ENCODE peak calls at places on chromosome 10, in four cellular contexts. B is suprapubic skin, F is transverse colon, V is ovary. G is an unnamed sample.

GRCh38 chr10:89224697-89225443 is 17.8 kb upstream of the CH25H start:
- DNase-seq in B (no peak), F (no peak), V (no peak), G (peak)

GRCh38 chr10:90769946-90770841 is 87.6 kb downstream of the HTR7 start:
- DNase-seq in B (no peak), F (no peak), V (no peak), G (no peak)

GRCh38 chr10:96263173-96263572 is 8.2 kb downstream of the BLNK start:
- DNase-seq in B (no peak), F (no peak), V (no peak), G (no peak)

GRCh38 chr10:93221171-93221496 is 147.4 kb downstream of the CYP26A1 start:
- DNase-seq in B (no peak), F (no peak), V (no peak), G (no peak)

GRCh38 chr10:92238586-92239098 is 52.2 kb downstream of the CPEB3 start:
- DNase-seq in B (peak), F (peak), V (peak), G (peak)

GRCh38 chr10:56920586-56921250 is 559.7 kb upstream of the ZWINT start:
- DNase-seq in B (no peak), F (no peak), V (no peak), G (no peak)

GRCh38 chr10:86946215-86947170 is 10.9 kb downstream of the MMRN2 start:
- DNase-seq in B (peak), F (peak), V (peak), G (no peak)

GRCh38 chr10:24889636-24890035 is 62.8 kb downstream of the PRTFDC1 start:
- DNase-seq in B (no peak), F (no peak), V (no peak), G (no peak)

GRCh38 chr10:131112691-131113090 is 198.8 kb downstream of the TCERG1L start:
- DNase-seq in B (no peak), F (no peak), V (no peak), G (no peak)

GRCh38 chr10:6689036-6689435 is 109.0 kb upstream of the PRKCQ start:
- DNase-seq in B (no peak), F (no peak), V (no peak), G (no peak)

GRCh38 chr10:98474628-98475027 is 27.9 kb upstream of the HPS1 start:
- DNase-seq in B (no peak), F (no peak), V (no peak), G (no peak)

GRCh38 chr10:95832216-95833037 is 75.3 kb upstream of the CC2D2B start:
- DNase-seq in B (no peak), F (peak), V (no peak), G (no peak)

GRCh38 chr10:15624405-15625191 is 95.1 kb downstream of the ITGA8 start:
- DNase-seq in B (no peak), F (no peak), V (no peak), G (no peak)

GRCh38 chr10:45441239-45441638 is 67.2 kb downstream of the ALOX5 start:
- DNase-seq in B (no peak), F (no peak), V (no peak), G (no peak)

GRCh38 chr10:43383204-43383971 is 12.0 kb downstream of the FXYD4 start:
- DNase-seq in B (no peak), F (no peak), V (peak), G (no peak)

GRCh38 chr10:34235164-34235832 is 579.8 kb downstream of the PARD3 start:
- DNase-seq in B (no peak), F (no peak), V (no peak), G (no peak)

GRCh38 chr10:101071266-101071884 is 9.6 kb downstream of the KAZALD1 start:
- DNase-seq in B (no peak), F (peak), V (no peak), G (no peak)

GRCh38 chr10:111076191-111076681 is 593 bp upstream of the ADRA2A start:
- DNase-seq in B (no peak), F (peak), V (peak), G (peak)

GRCh38 chr10:88792656-88793055 is 9.9 kb upstream of the LIPM start:
- DNase-seq in B (no peak), F (peak), V (no peak), G (no peak)

GRCh38 chr10:21976280-21976679 is 27.2 kb downstream of the DNAJC1 start:
- DNase-seq in B (no peak), F (no peak), V (no peak), G (no peak)

GRCh38 chr10:21985541-21985940 is 18.0 kb downstream of the DNAJC1 start:
- DNase-seq in B (no peak), F (no peak), V (no peak), G (no peak)

GRCh38 chr10:21976739-21977138 is 26.8 kb downstream of the DNAJC1 start:
- DNase-seq in B (no peak), F (no peak), V (no peak), G (no peak)

GRCh38 chr10:21978191-21978862 is 25.2 kb downstream of the DNAJC1 start:
- DNase-seq in B (no peak), F (no peak), V (no peak), G (no peak)

DNA sequence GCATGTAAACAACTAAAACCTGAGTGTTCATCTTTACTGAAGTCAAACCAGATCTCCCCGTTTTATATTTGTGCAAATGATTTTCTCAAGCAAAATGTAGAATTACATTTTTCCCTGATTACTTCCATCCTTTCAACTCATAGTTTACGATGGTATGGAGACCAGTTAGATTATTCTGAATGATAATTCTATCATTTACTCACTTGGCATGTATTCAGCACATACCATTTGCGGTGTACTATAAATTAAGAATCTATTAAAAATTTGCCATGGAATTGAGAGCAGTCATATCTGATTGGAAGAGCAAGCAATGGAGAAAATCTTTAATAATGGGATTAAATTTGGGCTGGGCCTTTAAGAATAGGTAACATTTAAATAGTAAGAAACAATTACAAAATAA is 22.4 kb downstream of the DNAJC1 start:
- DNase-seq in B (no peak), F (no peak), V (no peak), G (no peak)
- TF ChIP-seq EP300 in B (no peak), F (no peak), V (no peak), G (no peak)

DNA sequence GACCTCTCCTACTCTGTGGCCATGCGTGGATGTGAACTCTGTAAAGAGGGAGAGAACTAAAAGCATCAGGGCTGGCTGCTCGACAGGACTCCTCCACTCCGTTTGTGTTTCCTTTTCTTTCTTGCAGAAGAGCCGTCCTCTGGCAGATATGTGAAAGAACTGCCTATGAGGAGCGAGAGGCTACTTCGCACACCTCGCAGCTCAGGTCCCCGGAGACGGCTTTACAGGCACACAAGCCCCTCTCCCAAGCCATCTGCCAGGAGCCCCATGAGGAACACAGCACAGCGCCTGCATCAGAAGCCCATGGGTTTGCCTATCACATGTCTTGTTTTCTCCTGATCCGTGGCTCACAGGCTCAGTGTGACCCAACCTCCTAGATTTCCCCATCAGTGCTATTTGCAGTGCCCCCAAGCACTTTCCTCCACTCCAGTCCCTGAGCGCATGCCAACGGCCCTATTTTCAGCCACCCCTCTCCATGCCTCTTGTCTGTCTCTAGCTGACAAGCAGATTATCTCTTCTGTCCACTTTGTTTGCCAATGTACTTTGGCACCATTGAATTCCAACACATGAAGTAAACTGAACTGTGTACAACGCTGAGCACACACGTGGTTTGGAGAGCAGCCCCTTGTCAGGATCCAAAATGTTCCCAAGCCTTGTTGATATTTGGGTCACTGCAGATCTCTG is 164.3 kb upstream of the AKR1E2 start:
- DNase-seq in B (peak), F (peak), V (peak), G (peak)
- H3K4me3 ChIP-seq in B (no peak), F (no peak), V (no peak), G (no peak)

GRCh38 chr10:73167557-73168485 is at the start of the genes ECD and FAM149B1:
- DNase-seq in B (peak), F (peak), V (peak), G (peak)
- TF ChIP-seq EP300 in B (peak), F (no peak), V (no peak), G (peak)

GRCh38 chr10:79101560-79101971 is 32.8 kb downstream of the ZMIZ1 start:
- DNase-seq in B (no peak), F (no peak), V (peak), G (no peak)
- H3K4me3 ChIP-seq in B (peak), F (no peak), V (no peak), G (no peak)

GRCh38 chr10:987906-988666 is at the start of gene GTPBP4:
- DNase-seq in B (peak), F (peak), V (peak), G (peak)
- TF ChIP-seq EP300 in B (no peak), F (no peak), V (peak), G (no peak)

G was measured in tibial nerve.